ENCODE peak calls at places on chromosomes 2 and 18, in seven cellular contexts. T, F, B, W, U, S and Z are unnamed samples.

GRCh38 chr2:181742908-181743722 is 62.8 kb upstream of the NEUROD1 start:
- DNase-seq in T (no peak), F (peak), B (peak), W (peak), U (no peak), S (peak), Z (no peak)

GRCh38 chr2:43068053-43068471 is 158.3 kb downstream of the ZFP36L2 start:
- DNase-seq in T (peak), F (no peak), B (no peak), W (no peak), U (no peak), S (no peak), Z (no peak)

GRCh38 chr18:76467371-76468190 is 27.5 kb downstream of the ZNF516 start:
- DNase-seq in T (no peak), F (no peak), B (peak), W (no peak), U (no peak), S (no peak), Z (no peak)

GRCh38 chr2:128374001-128374710 is 55.5 kb upstream of the HS6ST1 start:
- DNase-seq in T (no peak), F (peak), B (peak), W (no peak), U (no peak), S (peak), Z (no peak)

GRCh38 chr2:126889501-126890135 is 9.1 kb upstream of the TEX51 start:
- DNase-seq in T (peak), F (no peak), B (no peak), W (no peak), U (no peak), S (no peak), Z (no peak)

GRCh38 chr2:28709101-28709500 is 42.5 kb upstream of the PPP1CB start:
- DNase-seq in T (no peak), F (peak), B (peak), W (no peak), U (no peak), S (peak), Z (no peak)

GRCh38 chr2:118557016-118557415 is 290.4 kb downstream of the EN1 start:
- DNase-seq in T (no peak), F (no peak), B (no peak), W (no peak), U (no peak), S (no peak), Z (no peak)

GRCh38 chr2:124264496-124265160 is 239.5 kb downstream of the CNTNAP5 start:
- DNase-seq in T (no peak), F (peak), B (no peak), W (no peak), U (no peak), S (no peak), Z (no peak)

GRCh38 chr2:176710657-176711197 is 441.5 kb downstream of the MTX2 start:
- DNase-seq in T (no peak), F (no peak), B (no peak), W (no peak), U (no peak), S (no peak), Z (no peak)

GRCh38 chr2:239601201-239601851 is 200.5 kb upstream of the HDAC4 start:
- DNase-seq in T (peak), F (no peak), B (no peak), W (no peak), U (no peak), S (no peak), Z (no peak)

GRCh38 chr2:210718503-210718902 is 162.1 kb downstream of the CPS1 start:
- DNase-seq in T (no peak), F (no peak), B (no peak), W (no peak), U (no peak), S (no peak), Z (no peak)

GRCh38 chr2:214574077-214574775 is 163.4 kb downstream of the VWC2L start:
- DNase-seq in T (no peak), F (no peak), B (no peak), W (no peak), U (no peak), S (no peak), Z (no peak)

GRCh38 chr2:219119422-219120043 is 41.1 kb downstream of the NHEJ1 start:
- DNase-seq in T (no peak), F (peak), B (peak), W (peak), U (peak), S (peak), Z (peak)

GRCh38 chr2:167859676-167860075 is 387.7 kb downstream of the STK39 start:
- DNase-seq in T (no peak), F (no peak), B (no peak), W (no peak), U (no peak), S (no peak), Z (no peak)

GRCh38 chr2:168090366-168091019 is 156.9 kb downstream of the STK39 start:
- DNase-seq in T (no peak), F (no peak), B (no peak), W (no peak), U (no peak), S (no peak), Z (no peak)

GRCh38 chr2:85911836-85912692 is 23.3 kb upstream of the ST3GAL5 start:
- DNase-seq in T (no peak), F (peak), B (peak), W (no peak), U (no peak), S (peak), Z (peak)

GRCh38 chr2:206798009-206798408 is 32.6 kb downstream of the FASTKD2 start:
- DNase-seq in T (no peak), F (no peak), B (no peak), W (no peak), U (no peak), S (no peak), Z (no peak)
- TF ChIP-seq CTCF in T (no peak), F (no peak), B (no peak), W (no peak), U (no peak), S (no peak), Z (no peak)

GRCh38 chr18:64019922-64020756 is 50.3 kb downstream of the SERPINB8 start:
- DNase-seq in T (no peak), F (no peak), B (no peak), W (no peak), U (no peak), S (no peak), Z (no peak)

DNA sequence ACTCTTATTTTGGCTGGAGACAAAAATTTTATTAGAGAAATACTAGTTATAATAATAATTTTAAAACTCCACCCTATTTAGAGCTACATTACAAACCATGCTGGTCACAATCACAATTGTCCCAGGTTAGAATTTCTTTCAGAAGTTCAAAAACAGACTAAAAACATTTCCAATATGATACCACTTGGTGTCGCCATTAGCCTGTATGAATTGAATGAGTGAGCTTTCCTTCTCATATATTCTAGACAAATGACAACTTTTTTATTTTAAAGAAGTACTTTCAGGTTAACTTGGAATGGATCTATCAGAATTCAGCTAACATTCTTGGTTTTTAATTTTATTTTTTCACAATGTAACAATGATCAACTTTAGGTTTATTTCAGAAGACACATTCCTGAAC is 48.0 kb downstream of the SERPINB8 start:
- DNase-seq in T (no peak), F (peak), B (peak), W (no peak), U (no peak), S (peak), Z (no peak)
- TF ChIP-seq CTCF in T (peak), F (peak), B (peak), W (no peak), U (no peak), S (peak), Z (peak)

DNA sequence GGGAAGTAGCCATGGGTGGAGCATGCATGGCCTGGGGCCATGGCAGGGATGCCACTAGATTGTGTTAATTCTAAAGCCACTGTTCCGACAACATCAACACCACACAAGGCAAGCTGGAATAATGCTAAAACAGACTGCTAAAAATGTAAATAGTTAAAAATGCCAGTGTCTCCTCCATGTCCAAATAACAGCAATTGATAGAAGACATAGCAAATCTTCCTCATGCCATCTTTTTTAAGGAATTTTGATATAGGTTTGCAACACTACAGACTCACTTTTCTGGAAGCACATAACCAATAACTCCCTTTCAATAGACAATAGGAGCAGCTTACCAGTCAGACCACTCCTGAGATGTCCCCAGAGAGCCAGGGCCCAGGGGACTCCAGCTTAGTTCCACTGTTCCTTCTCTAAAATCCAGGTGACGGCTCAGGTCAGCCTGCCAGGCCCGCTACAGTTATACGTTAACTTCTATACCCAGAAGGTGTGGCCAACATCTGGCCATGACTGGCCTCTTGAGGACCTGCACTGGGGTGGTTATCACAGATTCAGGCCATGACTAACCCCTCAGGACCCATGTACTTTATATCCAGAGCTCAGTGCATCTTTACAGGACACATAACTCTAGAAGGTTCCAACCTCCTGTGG is 20.3 kb downstream of the TUBB6 start:
- DNase-seq in T (no peak), F (no peak), B (no peak), W (no peak), U (no peak), S (no peak), Z (no peak)
- TF ChIP-seq CTCF in T (no peak), F (no peak), B (no peak), W (peak), U (no peak), S (no peak), Z (no peak)

GRCh38 chr2:112584134-112584890 is at the start of gene CHCHD5:
- DNase-seq in T (peak), F (peak), B (peak), W (peak), U (peak), S (peak), Z (peak)
- TF ChIP-seq CTCF in T (peak), F (no peak), B (peak), W (no peak), U (no peak), S (peak), Z (peak)

GRCh38 chr2:159775006-159775405 is 23.0 kb downstream of the CD302 start:
- DNase-seq in T (no peak), F (no peak), B (peak), W (no peak), U (no peak), S (no peak), Z (no peak)
- TF ChIP-seq CTCF in T (no peak), F (no peak), B (no peak), W (no peak), U (no peak), S (no peak), Z (no peak)